ENCODE peak calls at places on chromosome 15, in eight cellular contexts. One of them, this sample, is unnamed.
A peak's percentile ranks its signal among the peaks of the same experiment; 100 is the strongest.

GRCh38 chr15:25693321-25694237 is 169.5 kb downstream of the ATP10A start:
- DNase-seq in OCI-LY7: peak; percentile 45
- DNase-seq in heart left ventricle: no peak
- DNase-seq in GM12878: no peak
- DNase-seq in brain microvascular endothelial cell: peak; percentile 14
- DNase-seq in AG04450: no peak
- DNase-seq in GM23338: peak; percentile 64
- DNase-seq in pancreas: no peak
- DNase-seq in this sample: no peak

GRCh38 chr15:76974456-76975083 is 20.4 kb upstream of the PSTPIP1 start:
- DNase-seq in OCI-LY7: no peak
- DNase-seq in heart left ventricle: no peak
- DNase-seq in GM12878: no peak
- DNase-seq in brain microvascular endothelial cell: no peak
- DNase-seq in AG04450: no peak
- DNase-seq in GM23338: no peak
- DNase-seq in pancreas: no peak
- DNase-seq in this sample: no peak

GRCh38 chr15:45589296-45589695 is 2.1 kb downstream of the BLOC1S6 start:
- DNase-seq in OCI-LY7: no peak
- DNase-seq in heart left ventricle: no peak
- DNase-seq in GM12878: no peak
- DNase-seq in brain microvascular endothelial cell: no peak
- DNase-seq in AG04450: no peak
- DNase-seq in GM23338: no peak
- DNase-seq in pancreas: no peak
- DNase-seq in this sample: no peak

GRCh38 chr15:45457215-45457614 is 65.3 kb downstream of the SLC30A4 start:
- DNase-seq in OCI-LY7: no peak
- DNase-seq in heart left ventricle: no peak
- DNase-seq in GM12878: no peak
- DNase-seq in brain microvascular endothelial cell: no peak
- DNase-seq in AG04450: no peak
- DNase-seq in GM23338: peak; percentile 21
- DNase-seq in pancreas: no peak
- DNase-seq in this sample: no peak

GRCh38 chr15:50653156-50653743 is 33.3 kb downstream of the TRPM7 start:
- DNase-seq in OCI-LY7: no peak
- DNase-seq in heart left ventricle: no peak
- DNase-seq in GM12878: no peak
- DNase-seq in brain microvascular endothelial cell: no peak
- DNase-seq in AG04450: no peak
- DNase-seq in GM23338: no peak
- DNase-seq in pancreas: no peak
- DNase-seq in this sample: no peak

GRCh38 chr15:76185716-76186115 is 125.6 kb downstream of the ETFA start:
- DNase-seq in OCI-LY7: peak; percentile 56
- DNase-seq in heart left ventricle: no peak
- DNase-seq in GM12878: no peak
- DNase-seq in brain microvascular endothelial cell: peak; percentile 68
- DNase-seq in AG04450: peak; percentile 26
- DNase-seq in GM23338: peak; percentile 81
- DNase-seq in pancreas: no peak
- DNase-seq in this sample: peak; percentile 38

GRCh38 chr15:31328425-31328998 is 1.9 kb downstream of the KLF13 start:
- DNase-seq in OCI-LY7: peak; percentile 50
- DNase-seq in heart left ventricle: no peak
- DNase-seq in GM12878: no peak
- DNase-seq in brain microvascular endothelial cell: peak; percentile 50
- DNase-seq in AG04450: no peak
- DNase-seq in GM23338: no peak
- DNase-seq in pancreas: peak; percentile 58
- DNase-seq in this sample: no peak

GRCh38 chr15:22869856-22870255 is 31.4 kb downstream of the NIPA2 start:
- DNase-seq in OCI-LY7: no peak
- DNase-seq in heart left ventricle: no peak
- DNase-seq in GM12878: no peak
- DNase-seq in brain microvascular endothelial cell: no peak
- DNase-seq in AG04450: no peak
- DNase-seq in GM23338: no peak
- DNase-seq in pancreas: no peak
- DNase-seq in this sample: no peak

GRCh38 chr15:34436956-34437442 is 609 bp downstream of the GOLGA8A start:
- DNase-seq in OCI-LY7: no peak
- DNase-seq in heart left ventricle: peak; percentile 50
- DNase-seq in GM12878: no peak
- DNase-seq in brain microvascular endothelial cell: no peak
- DNase-seq in AG04450: no peak
- DNase-seq in GM23338: peak; percentile 63
- DNase-seq in pancreas: peak; percentile 31
- DNase-seq in this sample: no peak

GRCh38 chr15:58513681-58514336 is 82.0 kb downstream of the LIPC start:
- DNase-seq in OCI-LY7: no peak
- DNase-seq in heart left ventricle: no peak
- DNase-seq in GM12878: no peak
- DNase-seq in brain microvascular endothelial cell: no peak
- DNase-seq in AG04450: no peak
- DNase-seq in GM23338: no peak
- DNase-seq in pancreas: no peak
- DNase-seq in this sample: no peak

GRCh38 chr15:37695719-37696118 is 238.7 kb upstream of the TMCO5A start:
- DNase-seq in OCI-LY7: no peak
- DNase-seq in heart left ventricle: no peak
- DNase-seq in GM12878: no peak
- DNase-seq in brain microvascular endothelial cell: peak; percentile 41
- DNase-seq in AG04450: no peak
- DNase-seq in GM23338: no peak
- DNase-seq in pancreas: no peak
- DNase-seq in this sample: no peak

GRCh38 chr15:39018966-39019365 is 454.4 kb upstream of the RASGRP1 start:
- DNase-seq in OCI-LY7: no peak
- DNase-seq in heart left ventricle: no peak
- DNase-seq in GM12878: no peak
- DNase-seq in brain microvascular endothelial cell: no peak
- DNase-seq in AG04450: no peak
- DNase-seq in GM23338: no peak
- DNase-seq in pancreas: no peak
- DNase-seq in this sample: no peak

GRCh38 chr15:72063186-72063585 is 54.8 kb downstream of the MYO9A start:
- DNase-seq in OCI-LY7: no peak
- DNase-seq in heart left ventricle: no peak
- DNase-seq in GM12878: no peak
- DNase-seq in brain microvascular endothelial cell: no peak
- DNase-seq in AG04450: no peak
- DNase-seq in GM23338: no peak
- DNase-seq in pancreas: no peak
- DNase-seq in this sample: no peak

GRCh38 chr15:43828061-43828657 is 1.4 kb downstream of the WDR76 start:
- DNase-seq in OCI-LY7: peak; percentile 64
- DNase-seq in heart left ventricle: no peak
- DNase-seq in GM12878: no peak
- DNase-seq in brain microvascular endothelial cell: no peak
- DNase-seq in AG04450: no peak
- DNase-seq in GM23338: no peak
- DNase-seq in pancreas: no peak
- DNase-seq in this sample: no peak

GRCh38 chr15:43789409-43789808 is 2.7 kb upstream of the SERF2 start:
- DNase-seq in OCI-LY7: peak; percentile 93
- DNase-seq in heart left ventricle: no peak
- DNase-seq in GM12878: peak; percentile 30
- DNase-seq in brain microvascular endothelial cell: no peak
- DNase-seq in AG04450: no peak
- DNase-seq in GM23338: no peak
- DNase-seq in pancreas: no peak
- DNase-seq in this sample: no peak

GRCh38 chr15:29986946-29987345 is 95.8 kb upstream of the GOLGA8J start:
- DNase-seq in OCI-LY7: no peak
- DNase-seq in heart left ventricle: no peak
- DNase-seq in GM12878: no peak
- DNase-seq in brain microvascular endothelial cell: no peak
- DNase-seq in AG04450: no peak
- DNase-seq in GM23338: no peak
- DNase-seq in pancreas: no peak
- DNase-seq in this sample: no peak

GRCh38 chr15:63969652-63970421 is 76.4 kb downstream of the DAPK2 start:
- DNase-seq in OCI-LY7: no peak
- DNase-seq in heart left ventricle: peak; percentile 69
- DNase-seq in GM12878: no peak
- DNase-seq in brain microvascular endothelial cell: no peak
- DNase-seq in AG04450: no peak
- DNase-seq in GM23338: no peak
- DNase-seq in pancreas: peak; percentile 83
- DNase-seq in this sample: no peak

DNA sequence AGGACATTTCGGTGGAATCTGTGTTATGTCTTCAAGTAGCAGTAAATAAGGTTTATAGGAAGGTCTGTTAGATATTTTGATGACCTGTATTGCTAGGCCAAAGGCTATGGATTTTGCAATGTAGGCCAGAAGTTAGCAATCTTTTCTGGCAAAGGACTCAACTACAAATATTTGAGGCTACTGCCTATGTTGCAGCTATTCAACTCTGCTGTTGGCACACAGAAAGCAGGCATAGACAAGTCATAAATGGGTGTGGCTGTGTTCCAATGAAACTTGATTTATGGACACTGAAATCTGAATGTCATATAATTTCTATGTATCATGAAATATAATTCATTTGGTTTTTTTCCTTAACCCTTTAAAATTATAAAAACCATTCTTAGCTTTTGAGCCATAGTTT is 438.7 kb upstream of the C2CD4B start:
- DNase-seq in OCI-LY7: no peak
- DNase-seq in heart left ventricle: no peak
- DNase-seq in GM12878: no peak
- DNase-seq in brain microvascular endothelial cell: no peak
- DNase-seq in AG04450: no peak
- DNase-seq in GM23338: no peak
- DNase-seq in pancreas: no peak
- DNase-seq in this sample: no peak
- H3K4me3 ChIP-seq in OCI-LY7: no peak overlapping the region
- H3K4me3 ChIP-seq in heart left ventricle: no peak overlapping the region
- H3K4me3 ChIP-seq in GM12878: no peak overlapping the region
- H3K4me3 ChIP-seq in brain microvascular endothelial cell: no peak overlapping the region
- H3K4me3 ChIP-seq in AG04450: no peak overlapping the region
- H3K4me3 ChIP-seq in GM23338: no peak overlapping the region
- H3K4me3 ChIP-seq in pancreas: no peak overlapping the region
- H3K4me3 ChIP-seq in this sample: no peak overlapping the region

GRCh38 chr15:67832031-67832551 is 6.8 kb downstream of the SKOR1 start:
- DNase-seq in OCI-LY7: peak; percentile 63
- DNase-seq in heart left ventricle: no peak
- DNase-seq in GM12878: no peak
- DNase-seq in brain microvascular endothelial cell: no peak
- DNase-seq in AG04450: no peak
- DNase-seq in GM23338: peak; percentile 77
- DNase-seq in pancreas: no peak
- DNase-seq in this sample: no peak
- TF ChIP-seq CTCF in OCI-LY7: peak; percentile 72
- TF ChIP-seq CTCF in heart left ventricle: no peak
- TF ChIP-seq CTCF in GM12878: peak; percentile 45
- TF ChIP-seq CTCF in brain microvascular endothelial cell: peak; percentile 66
- TF ChIP-seq CTCF in AG04450: peak; percentile 55
- TF ChIP-seq CTCF in GM23338: peak; percentile 51
- TF ChIP-seq CTCF in pancreas: no peak
- TF ChIP-seq CTCF in this sample: peak; percentile 66

GRCh38 chr15:68794869-68795268 is 25.8 kb downstream of the ANP32A start:
- DNase-seq in OCI-LY7: no peak
- DNase-seq in heart left ventricle: no peak
- DNase-seq in GM12878: no peak
- DNase-seq in brain microvascular endothelial cell: no peak
- DNase-seq in AG04450: no peak
- DNase-seq in GM23338: no peak
- DNase-seq in pancreas: no peak
- DNase-seq in this sample: no peak
- H3K4me3 ChIP-seq in OCI-LY7: no peak overlapping the region
- H3K4me3 ChIP-seq in heart left ventricle: no peak overlapping the region
- H3K4me3 ChIP-seq in GM12878: peak overlapping the region; percentile 60
- H3K4me3 ChIP-seq in brain microvascular endothelial cell: no peak overlapping the region
- H3K4me3 ChIP-seq in AG04450: no peak overlapping the region
- H3K4me3 ChIP-seq in GM23338: no peak overlapping the region
- H3K4me3 ChIP-seq in pancreas: no peak overlapping the region
- H3K4me3 ChIP-seq in this sample: no peak overlapping the region

GRCh38 chr15:41971089-41971892 is 1.1 kb downstream of the EHD4 start:
- DNase-seq in OCI-LY7: peak; percentile 86
- DNase-seq in heart left ventricle: peak; percentile 63
- DNase-seq in GM12878: peak; percentile 89
- DNase-seq in brain microvascular endothelial cell: peak; percentile 41
- DNase-seq in AG04450: no peak
- DNase-seq in GM23338: peak; percentile 78
- DNase-seq in pancreas: peak; percentile 71
- DNase-seq in this sample: no peak

GRCh38 chr15:41970456-41970855 is 1.9 kb downstream of the EHD4 start:
- DNase-seq in OCI-LY7: peak; percentile 11
- DNase-seq in heart left ventricle: no peak
- DNase-seq in GM12878: no peak
- DNase-seq in brain microvascular endothelial cell: no peak
- DNase-seq in AG04450: no peak
- DNase-seq in GM23338: no peak
- DNase-seq in pancreas: no peak
- DNase-seq in this sample: no peak

GRCh38 chr15:41969851-41970431 is 2.4 kb downstream of the EHD4 start:
- DNase-seq in OCI-LY7: peak; percentile 60
- DNase-seq in heart left ventricle: no peak
- DNase-seq in GM12878: peak; percentile 88
- DNase-seq in brain microvascular endothelial cell: peak; percentile 39
- DNase-seq in AG04450: no peak
- DNase-seq in GM23338: no peak
- DNase-seq in pancreas: no peak
- DNase-seq in this sample: no peak

GRCh38 chr15:41971893-41972340 is 440 bp downstream of the EHD4 start:
- DNase-seq in OCI-LY7: no peak
- DNase-seq in heart left ventricle: peak; percentile 44
- DNase-seq in GM12878: no peak
- DNase-seq in brain microvascular endothelial cell: no peak
- DNase-seq in AG04450: no peak
- DNase-seq in GM23338: peak; percentile 57
- DNase-seq in pancreas: peak; percentile 69
- DNase-seq in this sample: no peak

DNA sequence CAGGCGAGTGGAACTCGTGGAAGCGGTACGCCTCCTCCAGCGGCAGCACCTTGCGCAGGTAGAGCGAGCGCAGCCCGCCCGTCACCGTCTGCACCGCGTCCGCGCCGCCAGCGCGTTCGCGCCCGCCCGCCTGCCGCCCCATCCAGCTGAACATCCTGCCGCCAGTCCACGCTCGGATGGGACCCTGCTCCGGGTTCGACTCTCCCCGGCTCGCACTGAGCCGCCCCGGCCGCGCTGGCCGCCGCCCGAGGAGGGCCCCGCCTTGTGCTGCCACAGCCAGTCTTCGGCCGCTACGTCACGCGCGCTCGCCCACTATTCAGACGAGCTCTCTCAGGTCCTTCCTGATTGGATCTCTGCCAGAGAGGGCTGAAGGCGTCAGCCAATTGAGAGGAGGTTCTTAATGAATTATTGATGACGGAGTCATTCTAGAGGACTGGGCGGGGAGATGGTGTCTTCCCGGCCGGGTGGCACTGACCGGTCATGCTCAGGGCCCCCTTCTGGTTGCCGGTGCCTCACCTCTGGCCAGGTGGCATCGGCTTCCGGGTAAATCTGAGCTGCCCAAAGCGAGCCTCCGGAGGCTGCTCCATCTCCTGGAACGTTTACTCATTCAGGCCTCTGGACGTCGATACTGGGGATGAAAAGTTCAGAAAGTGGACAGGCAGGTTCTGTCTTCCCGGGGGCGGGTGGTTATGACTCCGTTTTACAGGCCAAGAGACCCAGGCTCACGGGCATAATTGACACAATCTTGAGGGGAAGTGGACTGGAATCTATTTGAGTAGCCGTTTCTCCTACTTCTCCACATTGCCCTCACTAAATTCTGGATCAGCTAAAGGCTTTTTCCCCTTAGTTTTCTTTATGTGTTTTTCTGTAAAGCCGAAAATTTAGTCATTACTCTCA is at the start of gene EHD4:
- DNase-seq in OCI-LY7: peak; percentile 98
- DNase-seq in heart left ventricle: peak; percentile 99
- DNase-seq in GM12878: peak; percentile 92
- DNase-seq in brain microvascular endothelial cell: peak; percentile 99
- DNase-seq in AG04450: peak; percentile 96
- DNase-seq in GM23338: peak; percentile 99
- DNase-seq in pancreas: peak; percentile 98
- DNase-seq in this sample: peak; percentile 94
- TF ChIP-seq CTCF in OCI-LY7: peak; percentile 35
- TF ChIP-seq CTCF in heart left ventricle: peak; percentile 21
- TF ChIP-seq CTCF in GM12878: peak; percentile 34
- TF ChIP-seq CTCF in brain microvascular endothelial cell: peak; percentile 59
- TF ChIP-seq CTCF in AG04450: peak; percentile 32
- TF ChIP-seq CTCF in GM23338: peak; percentile 20
- TF ChIP-seq CTCF in pancreas: no peak
- TF ChIP-seq CTCF in this sample: peak; percentile 56